ENCODE peak calls at places on chromosomes 3 and 15, in seven cellular contexts. K is endodermal cell; X is HCT116; N is A549; E is uterus; M is Karpas-422; G is CD8-positive, alpha-beta memory T cell. A is an unnamed sample.

GRCh38 chr15:70487380-70487725 is 276.0 kb downstream of the UACA start:
- DNase-seq in K (no peak), X (no peak), N (no peak), E (no peak), M (no peak), G (no peak), A (no peak)

GRCh38 chr3:171972965-171973364 is 66.4 kb upstream of the FNDC3B start:
- DNase-seq in K (no peak), X (no peak), N (no peak), E (peak), M (no peak), G (no peak), A (no peak)

GRCh38 chr15:40439461-40440299 is 1.1 kb upstream of the BAHD1 start:
- DNase-seq in K (peak), X (no peak), N (no peak), E (peak), M (peak), G (no peak), A (no peak)

GRCh38 chr15:84391191-84391590 is 155.6 kb downstream of the GOLGA6L4 start:
- DNase-seq in K (peak), X (no peak), N (no peak), E (no peak), M (no peak), G (no peak), A (no peak)

GRCh38 chr3:143002083-143002712 is 828 bp downstream of the U2SURP start:
- DNase-seq in K (no peak), X (no peak), N (peak), E (no peak), M (peak), G (no peak), A (no peak)

GRCh38 chr3:14716593-14716992 is 41.7 kb downstream of the C3orf20 start:
- DNase-seq in K (no peak), X (no peak), N (no peak), E (no peak), M (no peak), G (no peak), A (no peak)

GRCh38 chr3:197443506-197443905 is 112.3 kb downstream of the BDH1 start:
- DNase-seq in K (no peak), X (no peak), N (no peak), E (no peak), M (no peak), G (no peak), A (no peak)

GRCh38 chr15:43187544-43188155 is 2.4 kb downstream of the CCNDBP1 start:
- DNase-seq in K (no peak), X (peak), N (peak), E (no peak), M (peak), G (no peak), A (no peak)

GRCh38 chr3:188147782-188148181 is 6.2 kb upstream of the LPP start:
- DNase-seq in K (no peak), X (no peak), N (no peak), E (no peak), M (no peak), G (no peak), A (no peak)

GRCh38 chr15:99762288-99762687 is 29.1 kb upstream of the LYSMD4 start:
- DNase-seq in K (no peak), X (no peak), N (no peak), E (no peak), M (no peak), G (no peak), A (no peak)

GRCh38 chr15:101397521-101398003 is 91.9 kb downstream of the PCSK6 start:
- DNase-seq in K (no peak), X (no peak), N (no peak), E (no peak), M (no peak), G (no peak), A (no peak)

GRCh38 chr3:180913582-180914404 is 1.3 kb downstream of the FXR1 start:
- DNase-seq in K (no peak), X (no peak), N (no peak), E (no peak), M (no peak), G (no peak), A (no peak)

GRCh38 chr15:39021341-39021740 is 456.7 kb upstream of the RASGRP1 start:
- DNase-seq in K (no peak), X (no peak), N (no peak), E (no peak), M (no peak), G (no peak), A (no peak)

GRCh38 chr15:50166216-50166615 is 15.8 kb upstream of the SLC27A2 start:
- DNase-seq in K (no peak), X (no peak), N (peak), E (no peak), M (peak), G (no peak), A (no peak)

GRCh38 chr15:39925112-39925830 is 5.2 kb upstream of the GPR176 start:
- DNase-seq in K (no peak), X (no peak), N (no peak), E (no peak), M (peak), G (no peak), A (no peak)

GRCh38 chr15:58178668-58179067 is 40.5 kb downstream of the AQP9 start:
- DNase-seq in K (no peak), X (no peak), N (no peak), E (no peak), M (no peak), G (no peak), A (no peak)

GRCh38 chr3:159586587-159587202 is 401.9 kb upstream of the IL12A start:
- DNase-seq in K (peak), X (peak), N (peak), E (no peak), M (no peak), G (no peak), A (peak)

DNA sequence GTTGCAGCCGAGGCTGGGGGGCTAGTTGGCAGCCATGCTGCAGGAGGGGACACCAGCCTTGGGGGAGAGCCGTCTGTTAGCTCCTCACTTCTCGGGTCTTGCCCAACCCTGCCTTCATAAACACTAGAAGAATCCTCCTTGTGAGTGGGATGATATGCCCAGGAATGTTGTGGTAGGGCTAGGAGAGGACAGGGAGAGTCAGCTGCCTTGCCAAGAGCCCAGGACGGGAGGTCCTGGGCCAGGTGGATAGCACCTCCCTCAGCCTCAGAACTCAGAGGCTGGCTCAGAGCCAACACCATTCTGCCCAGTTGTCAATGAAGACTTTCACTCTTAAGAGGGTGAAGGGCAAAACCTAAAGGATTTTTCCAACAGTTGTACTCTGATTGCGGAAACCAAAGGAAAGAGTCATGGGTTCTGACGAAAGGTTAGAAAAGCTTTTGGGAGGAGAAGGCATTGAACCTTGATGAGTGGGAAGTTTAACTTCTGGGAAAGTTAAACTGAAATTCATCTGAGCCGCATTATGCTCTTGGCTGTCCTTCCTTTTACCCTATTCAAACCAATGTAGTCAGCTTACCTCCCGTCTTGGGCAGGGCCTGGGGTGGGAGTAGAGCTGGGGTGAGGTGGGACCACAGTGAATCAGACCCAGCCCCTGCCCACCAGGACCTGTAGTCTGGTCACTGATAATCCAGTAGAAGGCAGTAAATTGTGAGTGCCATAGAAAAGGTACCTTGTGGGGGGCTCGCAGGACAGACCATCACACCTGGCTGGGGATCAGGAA is 81.9 kb downstream of the FAM43A start:
- DNase-seq in K (no peak), X (no peak), N (no peak), E (no peak), M (no peak), G (no peak), A (no peak)
- H3K27ac ChIP-seq in K (no peak), X (no peak), N (no peak), E (no peak), M (no peak), G (no peak), A (no peak)

GRCh38 chr3:12544652-12545472 is 437 bp downstream of the MKRN2OS start:
- DNase-seq in K (no peak), X (no peak), N (no peak), E (no peak), M (no peak), G (no peak), A (no peak)

GRCh38 chr3:12541625-12542024 is 3.7 kb downstream of the MKRN2OS start:
- DNase-seq in K (peak), X (no peak), N (no peak), E (no peak), M (no peak), G (no peak), A (no peak)

GRCh38 chr3:12549971-12550760 is 4.9 kb upstream of the MKRN2OS start:
- DNase-seq in K (no peak), X (no peak), N (no peak), E (no peak), M (no peak), G (no peak), A (no peak)

DNA sequence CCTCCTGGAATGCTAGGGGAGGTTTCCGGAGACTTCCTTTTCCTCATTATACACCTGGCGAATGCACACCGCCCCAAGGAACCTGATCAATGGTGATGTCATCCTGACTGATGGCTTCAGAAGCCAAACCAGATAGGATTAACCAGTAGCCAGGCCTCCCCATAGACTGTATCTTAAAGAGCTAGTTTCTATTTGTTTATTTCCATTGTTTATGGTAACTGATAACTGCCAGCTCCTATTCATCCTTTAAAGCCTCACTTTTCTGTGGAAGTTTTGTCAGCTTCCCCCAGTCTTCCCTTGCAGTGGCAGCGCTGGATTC is at the start of gene MKRN2OS:
- DNase-seq in K (peak), X (peak), N (no peak), E (no peak), M (no peak), G (no peak), A (peak)
- H3K27ac ChIP-seq in K (no peak), X (no peak), N (no peak), E (no peak), M (no peak), G (no peak), A (no peak)

DNA sequence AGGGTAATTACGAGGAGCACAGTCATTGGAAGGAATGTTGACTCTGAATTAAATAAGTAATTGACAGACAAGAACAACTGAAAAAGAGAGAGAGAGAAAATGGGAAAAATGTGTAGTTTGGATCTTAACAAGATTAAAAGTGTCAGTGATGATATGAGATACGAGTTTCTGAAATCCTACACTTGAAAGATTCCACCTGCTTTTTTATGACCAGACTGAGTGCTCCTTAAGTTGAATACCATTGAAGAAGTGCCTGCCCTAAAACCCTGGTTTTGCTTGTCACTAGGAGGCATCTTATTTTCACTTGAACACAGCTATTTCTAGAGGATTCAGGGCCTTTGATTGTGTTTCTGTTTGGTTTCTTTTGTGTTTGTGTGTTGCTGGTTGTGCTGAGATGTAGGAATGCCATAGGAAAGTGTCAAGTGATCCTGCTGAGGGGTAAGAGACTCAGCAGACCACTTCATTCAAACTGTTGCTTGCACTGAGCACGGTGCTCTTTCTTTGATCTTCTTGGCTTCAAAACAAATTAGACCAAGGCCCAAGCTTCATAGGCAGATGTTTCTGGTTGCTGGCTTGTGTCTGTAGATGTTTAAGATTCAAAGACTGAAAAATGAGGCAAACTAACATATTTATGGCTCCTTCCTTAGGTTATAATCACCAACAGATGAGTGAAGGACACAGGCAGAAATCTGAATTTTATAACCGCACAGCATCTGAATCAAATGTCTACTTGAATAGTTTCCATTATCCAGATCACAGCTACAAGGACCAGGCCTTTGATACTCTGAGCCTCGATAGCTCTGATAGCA is 17.2 kb upstream of the ABHD10 start:
- DNase-seq in K (no peak), X (no peak), N (no peak), E (no peak), M (no peak), G (no peak), A (no peak)
- H3K27ac ChIP-seq in K (peak), X (peak), N (no peak), E (peak), M (no peak), G (no peak), A (no peak)

GRCh38 chr3:164004205-164004604 is 1074.1 kb downstream of the SI start:
- DNase-seq in K (peak), X (no peak), N (no peak), E (no peak), M (no peak), G (no peak), A (peak)
- H3K27ac ChIP-seq in K (no peak), X (no peak), N (no peak), E (no peak), M (no peak), G (no peak), A (no peak)